ENCODE peak calls at places on chromosomes 16 and 17, in five cellular contexts. P is CD8-positive, alpha-beta T cell; L is MV-4-11; C is fibroblast of mammary gland; J is T-helper 1 cell. E is an unnamed sample.

GRCh38 chr16:69840975-69841374 is 78.8 kb downstream of the WWP2 start:
- DNase-seq in P (no peak), J (no peak), C (no peak), L (no peak), E (no peak)

GRCh38 chr17:17886253-17886652 is 49.5 kb upstream of the SREBF1 start:
- DNase-seq in P (no peak), C (no peak), L (no peak), J (no peak), E (no peak)

GRCh38 chr16:87954826-87955225 is 3.6 kb downstream of the BANP start:
- DNase-seq in L (no peak), C (no peak), P (no peak), J (no peak), E (no peak)

GRCh38 chr16:89198417-89199240 is 1.7 kb downstream of the SLC22A31 start:
- DNase-seq in C (no peak), L (no peak), J (no peak), P (no peak), E (no peak)

GRCh38 chr17:52536466-52536865 is 378.0 kb upstream of the CA10 start:
- DNase-seq in J (no peak), C (no peak), P (no peak), L (no peak), E (no peak)

GRCh38 chr16:1991135-1991551 is 1.4 kb downstream of the SYNGR3 start:
- DNase-seq in C (no peak), P (peak), L (no peak), J (peak), E (no peak)

GRCh38 chr17:18981385-18981641 is 23.3 kb downstream of the FAM83G start:
- DNase-seq in L (no peak), J (no peak), P (no peak), C (no peak), E (no peak)

GRCh38 chr17:82351254-82351712 is 7.8 kb upstream of the TEX19 start:
- DNase-seq in P (no peak), J (no peak), C (no peak), L (no peak), E (no peak)

GRCh38 chr16:88747588-88748301 is 37.3 kb downstream of the PIEZO1 start:
- DNase-seq in C (no peak), P (no peak), L (peak), J (peak), E (peak)

GRCh38 chr17:74737299-74738050 is 419 bp downstream of the RAB37 start:
- DNase-seq in L (peak), C (peak), P (peak), J (peak), E (peak)

GRCh38 chr17:1485748-1486376 is 6.6 kb downstream of the MYO1C start:
- DNase-seq in L (no peak), C (peak), P (peak), J (peak), E (peak)

GRCh38 chr17:59899099-59899498 is 6.2 kb downstream of the RPS6KB1 start:
- DNase-seq in J (no peak), C (peak), P (no peak), L (peak), E (no peak)

GRCh38 chr17:73430848-73431247 is 119.0 kb upstream of the CDC42EP4 start:
- DNase-seq in C (peak), L (peak), J (no peak), P (no peak), E (no peak)

GRCh38 chr17:66405836-66406679 is 103.6 kb downstream of the PRKCA start:
- DNase-seq in C (peak), P (no peak), L (no peak), J (no peak), E (no peak)

GRCh38 chr17:56290486-56291118 is 137.3 kb downstream of the ANKFN1 start:
- DNase-seq in L (no peak), P (no peak), C (no peak), J (no peak), E (no peak)

GRCh38 chr16:68064791-68065365 is 20.3 kb upstream of the NFATC3 start:
- DNase-seq in L (peak), P (peak), C (peak), J (peak), E (peak)

GRCh38 chr17:81932333-81932983 is 4.6 kb downstream of the PYCR1 start:
- DNase-seq in L (no peak), P (no peak), J (no peak), C (no peak), E (no peak)

GRCh38 chr17:17982796-17983195 is 10.1 kb downstream of the DRC3 start:
- DNase-seq in L (no peak), P (no peak), C (no peak), J (no peak), E (no peak)

GRCh38 chr17:68581863-68582645 is 19.1 kb downstream of the FAM20A start:
- DNase-seq in P (no peak), C (no peak), L (no peak), J (no peak), E (no peak)

GRCh38 chr17:17870292-17870691 is 33.5 kb upstream of the SREBF1 start:
- DNase-seq in J (no peak), C (no peak), P (no peak), L (peak), E (no peak)

GRCh38 chr17:30831257-30831656 is 509 bp upstream of the ATAD5 start:
- DNase-seq in P (no peak), L (no peak), C (peak), J (peak), E (no peak)

GRCh38 chr16:50499254-50499653 is 48.9 kb upstream of the NKD1 start:
- DNase-seq in L (no peak), C (no peak), J (no peak), P (no peak), E (no peak)

GRCh38 chr17:74282587-74283370 is 8.7 kb downstream of the DNAI2 start:
- DNase-seq in L (peak), J (peak), C (peak), P (peak), E (no peak)

GRCh38 chr16:21603920-21604319 is 4.5 kb downstream of the METTL9 start:
- DNase-seq in J (no peak), C (peak), L (peak), P (no peak), E (peak)

GRCh38 chr16:10045947-10046346 is 136.3 kb downstream of the GRIN2A start:
- DNase-seq in C (no peak), J (no peak), L (no peak), P (no peak), E (no peak)

GRCh38 chr16:54939537-54940278 is 9.0 kb downstream of the IRX5 start:
- DNase-seq in J (no peak), C (no peak), P (no peak), L (no peak), E (no peak)